ENCODE peak calls at places on chromosome 16, in six cellular contexts. Y is IMR-90, A is A549, W is adrenal gland, F is stomach, U is HCT116. H is an unnamed sample.

GRCh38 chr16:57051696-57052228 is 40.6 kb upstream of the CPNE2 start:
- DNase-seq in Y (no peak), U (no peak), A (no peak), W (no peak), F (no peak), H (no peak)

GRCh38 chr16:64278196-64278595 is 843.7 kb downstream of the CDH11 start:
- DNase-seq in W (no peak), A (no peak), Y (peak), U (no peak), F (no peak), H (no peak)

GRCh38 chr16:88705076-88705684 is 1.0 kb downstream of the RNF166 start:
- DNase-seq in A (no peak), U (no peak), Y (peak), W (no peak), F (no peak), H (no peak)

GRCh38 chr16:68083861-68084503 is 1.2 kb upstream of the NFATC3 start:
- DNase-seq in A (peak), F (no peak), U (no peak), W (no peak), Y (peak), H (no peak)

GRCh38 chr16:4936181-4936990 is 562 bp downstream of the PPL start:
- DNase-seq in W (peak), Y (no peak), U (no peak), A (peak), F (peak), H (no peak)

GRCh38 chr16:22195445-22195694 is 10.7 kb upstream of the EEF2K start:
- DNase-seq in U (no peak), W (no peak), F (no peak), Y (no peak), A (no peak), H (no peak)

GRCh38 chr16:57533618-57534336 is 2.6 kb downstream of the CCDC102A start:
- DNase-seq in A (no peak), U (no peak), W (peak), F (peak), Y (no peak), H (no peak)

GRCh38 chr16:3013998-3014690 is 1.4 kb downstream of the CLDN9 start:
- DNase-seq in F (no peak), A (no peak), W (no peak), U (no peak), Y (no peak), H (no peak)

GRCh38 chr16:31251435-31251834 is 8.3 kb upstream of the ITGAM start:
- DNase-seq in F (no peak), U (no peak), Y (no peak), A (no peak), W (no peak), H (no peak)

GRCh38 chr16:31201511-31202401 is 804 bp downstream of the PYCARD start:
- DNase-seq in W (no peak), Y (no peak), A (no peak), U (no peak), F (peak), H (no peak)

GRCh38 chr16:11133344-11133921 is 122.6 kb downstream of the SOCS1 start:
- DNase-seq in F (peak), Y (peak), A (no peak), W (peak), U (peak), H (peak)

GRCh38 chr16:89442990-89443726 is 47.2 kb downstream of the ANKRD11 start:
- DNase-seq in A (peak), U (peak), W (peak), Y (peak), F (peak), H (no peak)

GRCh38 chr16:56743840-56744239 is 13.9 kb downstream of the NUP93 start:
- DNase-seq in W (peak), Y (peak), A (peak), U (no peak), F (no peak), H (no peak)

GRCh38 chr16:84667600-84668309 is 19.4 kb downstream of the KLHL36 start:
- DNase-seq in F (no peak), A (no peak), Y (no peak), U (no peak), W (no peak), H (no peak)

GRCh38 chr16:68235882-68236803 is at the start of gene ESRP2:
- DNase-seq in F (peak), W (peak), A (no peak), Y (no peak), U (peak), H (no peak)

GRCh38 chr16:90019543-90020259 is 445 bp upstream of the DBNDD1 start:
- DNase-seq in F (peak), A (peak), U (no peak), W (no peak), Y (peak), H (peak)

GRCh38 chr16:79798416-79799053 is 198.0 kb upstream of the MAF start:
- DNase-seq in F (no peak), W (no peak), U (no peak), Y (no peak), A (no peak), H (no peak)

GRCh38 chr16:89422905-89423630 is 67.3 kb downstream of the ANKRD11 start:
- DNase-seq in A (no peak), W (peak), U (no peak), F (no peak), Y (peak), H (peak)

GRCh38 chr16:51624083-51624775 is 473.2 kb upstream of the SALL1 start:
- DNase-seq in U (no peak), A (no peak), Y (no peak), W (no peak), F (no peak), H (no peak)

GRCh38 chr16:7596285-7596684 is 263.6 kb downstream of the RBFOX1 start:
- DNase-seq in Y (no peak), W (no peak), U (no peak), A (no peak), F (no peak), H (no peak)

GRCh38 chr16:2919511-2920255 is 8.0 kb downstream of the FLYWCH1 start:
- DNase-seq in Y (peak), F (peak), A (peak), U (peak), W (peak), H (peak)

GRCh38 chr16:87206646-87207451 is 110.3 kb downstream of the C16orf95 start:
- DNase-seq in U (peak), Y (peak), F (no peak), W (no peak), A (peak), H (no peak)

GRCh38 chr16:46968063-46968435 is 5.4 kb downstream of the DNAJA2 start:
- DNase-seq in W (no peak), F (no peak), Y (no peak), U (no peak), A (no peak), H (no peak)

GRCh38 chr16:77277141-77277540 is 77.9 kb downstream of the SYCE1L start:
- DNase-seq in A (no peak), F (no peak), W (no peak), U (no peak), Y (no peak), H (no peak)

GRCh38 chr16:74448990-74449389 is 27.7 kb upstream of the CLEC18B start:
- DNase-seq in W (peak), Y (peak), U (peak), A (peak), F (peak), H (peak)

GRCh38 chr16:77711775-77712174 is 10.5 kb upstream of the NUDT7 start:
- DNase-seq in F (peak), Y (peak), W (peak), U (no peak), A (no peak), H (no peak)

GRCh38 chr16:28090646-28091377 is 27.3 kb upstream of the GSG1L start:
- DNase-seq in W (no peak), Y (peak), F (no peak), U (no peak), A (no peak), H (peak)

GRCh38 chr16:88017006-88017405 is 65.8 kb downstream of the BANP start:
- DNase-seq in W (no peak), A (no peak), F (peak), Y (no peak), U (no peak), H (no peak)

GRCh38 chr16:66874079-66874775 is 6.1 kb upstream of the PDP2 start:
- DNase-seq in Y (peak), A (no peak), W (no peak), F (no peak), U (no peak), H (no peak)

GRCh38 chr16:67260426-67261063 is 11.8 kb downstream of the SLC9A5 start:
- DNase-seq in W (peak), A (peak), Y (peak), U (no peak), F (peak), H (no peak)

GRCh38 chr16:6104423-6104822 is 1006.8 kb upstream of the EEF2KMT start:
- DNase-seq in W (no peak), U (no peak), Y (no peak), F (no peak), A (no peak), H (no peak)

GRCh38 chr16:52634101-52634500 is 87.2 kb upstream of the TOX3 start:
- DNase-seq in A (no peak), U (no peak), F (no peak), W (no peak), Y (no peak), H (no peak)

GRCh38 chr16:71426069-71426879 is 15.6 kb downstream of the TLE7 start:
- DNase-seq in W (no peak), Y (peak), F (no peak), A (peak), U (peak), H (no peak)

GRCh38 chr16:65481956-65482355 is 360.1 kb upstream of the CDH11 start:
- DNase-seq in W (no peak), F (no peak), Y (no peak), U (no peak), A (no peak), H (no peak)

GRCh38 chr16:88730632-88731607 is 24.6 kb downstream of the CTU2 start:
- DNase-seq in U (no peak), W (no peak), F (no peak), Y (peak), A (no peak), H (no peak)

GRCh38 chr16:79653337-79654000 is 52.9 kb upstream of the MAF start:
- DNase-seq in W (peak), Y (no peak), F (no peak), U (no peak), A (no peak), H (no peak)

GRCh38 chr16:84367297-84367680 is 1.0 kb upstream of the ATP2C2 start:
- DNase-seq in F (peak), W (no peak), A (no peak), Y (no peak), U (no peak), H (no peak)

GRCh38 chr16:58421529-58421928 is 29.3 kb downstream of the GINS3 start:
- DNase-seq in U (no peak), Y (peak), A (no peak), F (no peak), W (no peak), H (no peak)

GRCh38 chr16:78925071-78925714 is 675.3 kb downstream of the MAF start:
- DNase-seq in U (peak), A (peak), Y (no peak), W (peak), F (peak), H (no peak)

GRCh38 chr16:88062341-88062861 is 111.2 kb downstream of the BANP start:
- DNase-seq in A (no peak), F (no peak), Y (peak), W (peak), U (no peak), H (no peak)

DNA sequence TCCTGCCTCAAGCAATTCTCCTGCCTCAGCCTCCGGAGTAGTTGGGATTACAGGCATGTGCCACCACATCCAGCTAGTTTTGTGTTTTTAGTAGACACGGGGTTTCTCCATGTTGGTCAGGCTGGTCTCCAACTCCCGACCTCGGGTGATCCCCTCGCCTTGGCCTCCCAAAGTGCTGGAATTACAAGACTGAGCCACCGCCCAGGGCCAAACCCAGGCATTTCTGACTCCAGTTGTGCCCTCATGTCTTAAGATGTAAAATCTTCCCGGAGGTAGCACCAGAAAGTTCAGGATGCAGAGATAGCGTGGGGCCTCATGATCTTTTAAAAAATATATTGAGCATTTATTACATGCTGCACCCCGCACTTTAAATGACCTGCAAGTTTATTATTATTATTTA is 12.8 kb upstream of the SMG1 start:
- DNase-seq in A (no peak), U (no peak), F (no peak), W (no peak), Y (no peak), H (no peak)
- TF ChIP-seq POLR2A in A (no peak), U (no peak), F (no peak), W (no peak), Y (no peak), H (no peak)

GRCh38 chr16:527015-527903 is at the start of gene CAPN15:
- DNase-seq in F (peak), Y (peak), U (peak), W (peak), A (peak), H (peak)
- TF ChIP-seq POLR2A in F (no peak), Y (peak), U (no peak), W (peak), A (peak), H (peak)

DNA sequence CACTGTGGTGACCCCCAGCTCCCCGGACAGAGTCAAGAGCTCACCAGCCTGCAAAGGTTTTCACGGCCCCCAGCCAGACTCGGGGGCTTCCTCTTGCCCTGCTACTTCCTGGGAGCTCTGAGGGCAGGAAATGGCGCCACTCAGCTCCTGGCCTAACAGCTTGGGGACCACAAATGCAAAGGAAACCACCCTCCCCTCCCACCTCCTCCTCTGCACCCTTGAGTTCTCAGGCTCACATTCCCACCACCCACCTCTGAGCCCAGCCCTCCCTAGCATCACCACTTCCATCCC is 373 bp upstream of the SPN start:
- DNase-seq in A (no peak), Y (no peak), F (peak), U (no peak), W (no peak), H (no peak)
- TF ChIP-seq POLR2A in A (no peak), Y (no peak), F (no peak), U (no peak), W (no peak), H (no peak)

GRCh38 chr16:1308977-1309885 is at the start of gene UBE2I:
- DNase-seq in U (peak), W (peak), A (peak), Y (peak), F (peak), H (peak)
- TF ChIP-seq POLR2A in U (peak), W (peak), A (peak), Y (peak), F (no peak), H (peak)

DNA sequence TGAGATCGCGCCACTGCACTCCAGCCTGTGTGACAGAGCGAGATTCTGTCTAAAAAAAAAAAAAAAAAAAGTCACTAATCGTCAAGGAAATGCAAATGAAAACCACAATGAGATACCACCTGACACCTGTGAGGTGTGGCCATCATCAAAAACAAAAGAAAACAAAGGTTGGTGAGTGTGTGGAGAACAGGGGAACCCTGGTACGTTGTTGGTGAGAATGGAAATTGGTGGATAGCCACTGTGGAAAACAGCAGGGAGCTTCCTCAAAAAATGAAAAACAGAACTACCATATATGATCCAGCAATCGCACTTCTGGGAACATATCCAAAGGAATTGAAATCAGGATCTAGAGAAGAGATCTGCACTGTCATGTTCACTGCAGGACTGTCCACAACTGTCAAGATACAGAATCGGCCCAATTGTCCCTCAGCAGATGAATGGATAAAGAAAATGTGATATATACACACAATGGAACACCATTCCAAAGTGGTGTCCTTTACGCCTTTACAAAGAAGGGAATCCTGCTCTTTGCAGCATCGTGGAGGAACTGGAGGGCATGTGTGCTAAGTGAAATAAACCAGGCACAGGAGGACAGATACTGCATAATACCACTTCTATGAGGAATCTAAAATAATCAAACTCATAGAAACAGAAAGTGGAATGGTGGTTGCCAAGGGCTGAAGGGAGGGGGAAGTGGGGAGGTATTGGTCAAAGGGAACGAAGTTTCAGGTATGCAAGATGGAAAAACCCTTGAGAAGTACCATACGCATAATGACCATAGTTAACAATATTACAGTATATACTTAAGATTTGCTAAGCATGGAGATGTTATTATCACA is 63.5 kb upstream of the PLCG2 start:
- DNase-seq in W (no peak), Y (no peak), U (no peak), A (no peak), F (no peak), H (no peak)
- TF ChIP-seq POLR2A in W (no peak), Y (no peak), U (no peak), A (no peak), F (no peak), H (no peak)

DNA sequence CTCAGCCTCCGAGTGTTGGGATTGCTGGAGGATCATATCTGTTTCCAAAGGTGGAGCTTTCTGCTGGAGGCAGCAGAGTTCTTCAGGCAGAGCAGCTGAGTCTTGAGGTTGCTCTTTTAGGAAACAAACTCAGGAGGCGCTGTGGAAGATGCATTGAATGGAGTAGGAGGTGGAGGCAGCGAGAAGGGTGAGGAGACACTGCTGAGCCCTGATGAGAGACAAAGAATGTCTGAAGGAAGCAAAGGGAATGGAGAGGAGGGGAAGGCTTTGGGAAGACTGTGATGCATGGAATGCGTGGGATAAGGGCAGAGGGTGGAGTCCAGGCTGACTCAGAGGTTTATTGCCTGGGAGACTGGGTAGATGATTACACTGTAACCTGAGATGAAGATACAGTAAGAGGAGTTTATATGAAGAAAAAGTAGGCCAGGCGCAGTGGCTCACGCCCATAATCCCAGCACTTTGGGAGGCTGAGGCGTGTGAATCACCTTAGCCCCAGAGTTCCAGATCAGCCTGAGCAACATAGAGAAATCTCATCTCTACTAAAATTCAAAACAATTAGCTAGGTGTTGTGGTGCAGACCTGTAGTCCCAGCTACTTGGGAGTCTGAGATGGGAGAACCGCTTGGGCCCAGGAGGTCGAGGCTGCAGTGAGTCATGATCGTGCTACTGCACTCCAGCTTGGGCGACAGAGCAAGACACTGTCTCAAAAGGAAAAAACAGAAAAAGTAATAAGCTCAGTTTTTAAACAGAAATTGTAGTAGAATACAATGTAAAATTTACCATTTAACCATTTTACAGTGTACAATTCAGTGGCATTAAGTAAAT is 17.8 kb upstream of the TMEM219 start:
- DNase-seq in A (peak), Y (peak), U (peak), F (peak), W (peak), H (peak)
- TF ChIP-seq POLR2A in A (peak), Y (peak), U (peak), F (no peak), W (peak), H (no peak)

DNA sequence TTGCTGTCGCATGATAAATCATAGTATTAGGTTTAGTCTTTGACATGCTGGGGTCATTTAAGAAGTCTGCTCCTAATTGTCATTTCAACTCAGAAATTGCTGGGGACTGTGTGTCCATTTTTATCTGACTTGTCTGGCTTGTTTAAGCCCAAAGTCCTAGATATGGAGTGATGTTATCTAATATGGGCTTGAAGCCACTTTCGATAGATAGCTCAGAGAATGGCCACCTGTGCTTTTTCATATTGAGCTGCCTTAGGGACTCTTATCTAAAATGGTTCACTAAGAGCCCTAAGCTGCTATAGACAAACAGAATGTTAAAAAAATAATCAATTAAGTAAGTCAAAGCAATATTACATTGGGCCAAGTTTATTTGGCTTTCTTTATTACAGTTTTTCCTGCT is 81.6 kb upstream of the CNTNAP4 start:
- DNase-seq in U (no peak), Y (no peak), F (no peak), W (no peak), A (no peak), H (no peak)
- TF ChIP-seq POLR2A in U (no peak), Y (no peak), F (no peak), W (no peak), A (no peak), H (no peak)

GRCh38 chr16:12298285-12298684 is 321.8 kb downstream of the SNX29 start:
- DNase-seq in W (no peak), F (no peak), Y (no peak), A (no peak), U (no peak), H (no peak)
- TF ChIP-seq POLR2A in W (no peak), F (no peak), Y (no peak), A (no peak), U (no peak), H (no peak)

GRCh38 chr16:69298261-69298660 is 12.9 kb upstream of the VPS4A start:
- DNase-seq in Y (no peak), U (no peak), W (no peak), F (no peak), A (no peak), H (no peak)

GRCh38 chr16:69301861-69302260 is 9.3 kb upstream of the VPS4A start:
- DNase-seq in Y (no peak), A (no peak), F (no peak), U (no peak), W (no peak), H (no peak)

GRCh38 chr16:69306031-69306430 is 5.1 kb upstream of the VPS4A start:
- DNase-seq in Y (no peak), W (no peak), U (no peak), F (no peak), A (no peak), H (no peak)

GRCh38 chr16:69301187-69301586 is 10.0 kb upstream of the VPS4A start:
- DNase-seq in U (no peak), W (no peak), F (no peak), A (no peak), Y (no peak), H (no peak)

GRCh38 chr16:69302301-69302700 is 8.8 kb upstream of the VPS4A start:
- DNase-seq in U (no peak), W (no peak), A (no peak), Y (no peak), F (no peak), H (no peak)
- TF ChIP-seq POLR2A in U (no peak), W (no peak), A (no peak), Y (no peak), F (no peak), H (no peak)